ENCODE peak calls at places on chromosomes 2 and 18, in eight cellular contexts. F is AG04450; G is bronchial epithelial cell; I is CD4-positive, alpha-beta T cell; Z is BJ; J is fibroblast of mammary gland; P is endothelial cell; Q is HFFc6. K is an unnamed sample.

GRCh38 chr18:13451661-13452447 is 233.3 kb downstream of the LDLRAD4 start:
- DNase-seq in F (no peak), G (no peak), I (peak; percentile 27), Z (no peak), J (no peak), P (no peak), Q (no peak), K (no peak)

GRCh38 chr2:152646775-152647174 is 70.5 kb downstream of the PRPF40A start:
- DNase-seq in F (peak; percentile 80), G (peak; percentile 92), I (no peak), Z (peak; percentile 92), J (peak; percentile 90), P (no peak), Q (peak; percentile 95), K (peak; percentile 66)

GRCh38 chr2:64157792-64158191 is 13.6 kb upstream of the PELI1 start:
- DNase-seq in F (no peak), G (peak; percentile 79), I (no peak), Z (no peak), J (peak; percentile 75), P (no peak), Q (no peak), K (peak; percentile 16)

GRCh38 chr2:37599688-37600525 is 71.5 kb downstream of the CDC42EP3 start:
- DNase-seq in F (no peak), G (no peak), I (peak; percentile 71), Z (no peak), J (no peak), P (no peak), Q (no peak), K (no peak)

GRCh38 chr2:6982934-6983589 is 65.8 kb downstream of the RNF144A start:
- DNase-seq in F (no peak), G (no peak), I (no peak), Z (no peak), J (no peak), P (no peak), Q (no peak), K (no peak)

GRCh38 chr18:33264566-33264965 is 176.0 kb downstream of the CCDC178 start:
- DNase-seq in F (no peak), G (peak; percentile 25), I (no peak), Z (no peak), J (peak; percentile 1), P (no peak), Q (no peak), K (peak; percentile 9)

GRCh38 chr2:127088706-127089105 is 18.2 kb downstream of the BIN1 start:
- DNase-seq in F (no peak), G (no peak), I (no peak), Z (no peak), J (no peak), P (no peak), Q (no peak), K (no peak)

GRCh38 chr2:127173073-127173472 is 47.0 kb downstream of the CYP27C1 start:
- DNase-seq in F (peak; percentile 87), G (peak; percentile 89), I (no peak), Z (peak; percentile 91), J (peak; percentile 98), P (no peak), Q (peak; percentile 87), K (no peak)

GRCh38 chr2:28821295-28821958 is 10.8 kb downstream of the SPDYA start:
- DNase-seq in F (no peak), G (peak; percentile 72), I (peak; percentile 38), Z (no peak), J (peak; percentile 72), P (peak; percentile 63), Q (peak; percentile 46), K (peak; percentile 38)

GRCh38 chr2:22143840-22144239 is 1020.1 kb downstream of the TDRD15 start:
- DNase-seq in F (no peak), G (no peak), I (no peak), Z (no peak), J (no peak), P (no peak), Q (no peak), K (no peak)

GRCh38 chr2:219029829-219030165 is 11.5 kb downstream of the CFAP65 start:
- DNase-seq in F (peak; percentile 33), G (peak; percentile 55), I (peak; percentile 80), Z (no peak), J (peak; percentile 71), P (peak; percentile 88), Q (peak; percentile 47), K (peak; percentile 25)

GRCh38 chr2:26742053-26742770 is 21.9 kb upstream of the SLC35F6 start:
- DNase-seq in F (no peak), G (no peak), I (no peak), Z (no peak), J (no peak), P (no peak), Q (no peak), K (no peak)

GRCh38 chr18:62334110-62334509 is 9.0 kb downstream of the TNFRSF11A start:
- DNase-seq in F (no peak), G (peak; percentile 85), I (no peak), Z (no peak), J (peak; percentile 32), P (no peak), Q (peak; percentile 8), K (no peak)

GRCh38 chr2:23069935-23070334 is 315.0 kb upstream of the KLHL29 start:
- DNase-seq in F (no peak), G (no peak), I (no peak), Z (no peak), J (no peak), P (no peak), Q (no peak), K (no peak)

GRCh38 chr2:86140969-86141392 is 34.9 kb downstream of the PTCD3 start:
- DNase-seq in F (no peak), G (no peak), I (no peak), Z (no peak), J (no peak), P (no peak), Q (no peak), K (no peak)

GRCh38 chr2:30072250-30072842 is 74.5 kb upstream of the YPEL5 start:
- DNase-seq in F (peak; percentile 34), G (peak; percentile 68), I (peak; percentile 49), Z (peak; percentile 8), J (peak; percentile 74), P (peak; percentile 80), Q (peak; percentile 66), K (peak; percentile 25)
- TF ChIP-seq CTCF in F (peak; percentile 78), G (peak; percentile 83), I (peak; percentile 58), Z (peak; percentile 83), J (peak; percentile 86), P (peak; percentile 73), Q (peak; percentile 90), K (peak; percentile 80)

DNA sequence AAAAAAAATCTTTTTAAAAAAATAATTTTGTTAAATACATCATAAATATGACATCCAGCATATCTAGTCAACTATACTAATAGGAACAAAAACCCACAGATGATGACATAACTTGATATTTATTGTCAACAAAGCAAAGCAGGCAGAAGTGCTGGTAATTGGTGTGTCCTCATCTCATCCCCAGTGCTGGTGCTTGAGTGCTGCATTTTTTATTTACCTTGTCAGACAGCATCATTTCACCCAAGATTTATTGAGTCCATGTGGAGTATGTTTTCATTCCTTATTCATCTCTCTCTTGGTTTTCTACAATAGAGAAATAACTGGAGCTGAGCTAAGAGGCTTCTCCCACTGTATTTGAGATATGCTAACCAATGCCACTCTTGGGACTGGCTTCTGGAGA is 191.6 kb upstream of the SLC14A2 start:
- DNase-seq in F (no peak), G (no peak), I (no peak), Z (no peak), J (peak; percentile 9), P (no peak), Q (no peak), K (no peak)
- TF ChIP-seq CTCF in F (no peak), G (no peak), I (no peak), Z (no peak), J (no peak), P (no peak), Q (no peak), K (no peak)

DNA sequence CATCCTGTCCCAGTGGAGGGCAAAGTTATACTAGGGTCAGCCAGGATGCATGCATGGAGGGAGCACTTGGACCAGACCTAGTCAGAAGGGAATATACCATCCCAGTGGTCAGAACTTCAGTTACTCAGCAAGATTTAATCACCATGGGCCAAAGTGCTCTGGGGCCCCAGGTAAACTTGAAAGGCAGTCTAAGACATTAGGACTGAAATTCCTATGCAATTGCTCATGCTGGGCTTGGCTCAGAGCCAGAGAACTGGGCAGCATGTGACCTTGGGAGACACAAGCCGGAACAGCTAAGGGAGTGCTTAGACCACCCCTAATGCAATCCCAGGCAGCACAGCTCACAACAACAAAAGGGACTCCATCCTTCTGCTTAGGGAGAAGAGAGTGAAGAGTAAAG is 401.3 kb downstream of the KCNJ3 start:
- DNase-seq in F (no peak), G (peak; percentile 14), I (no peak), Z (no peak), J (peak; percentile 0), P (no peak), Q (no peak), K (peak; percentile 60)
- TF ChIP-seq CTCF in F (no peak), G (no peak), I (no peak), Z (no peak), J (no peak), P (no peak), Q (no peak), K (no peak)

DNA sequence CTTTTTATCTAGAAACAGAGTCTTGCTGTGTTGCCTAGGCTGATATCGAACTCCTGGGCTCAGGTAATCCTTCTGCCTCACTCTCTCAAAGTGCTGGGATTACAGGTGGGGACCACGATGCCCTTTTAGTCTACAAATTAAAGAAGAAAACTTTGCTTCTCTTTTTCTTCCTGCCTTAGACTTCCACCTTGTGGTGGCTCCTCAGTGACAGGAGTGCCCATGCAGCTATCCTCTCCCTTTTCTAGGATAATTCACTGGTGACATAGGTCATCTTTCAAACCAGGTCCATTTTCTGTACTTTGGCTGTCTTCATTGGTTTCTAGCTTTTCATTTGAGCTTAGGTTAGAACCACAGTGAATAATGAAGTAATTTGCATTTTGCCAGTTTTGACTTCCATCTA is 13.6 kb downstream of the DCAF17 start:
- DNase-seq in F (no peak), G (no peak), I (no peak), Z (no peak), J (no peak), P (no peak), Q (no peak), K (no peak)
- TF ChIP-seq CTCF in F (peak; percentile 3), G (peak; percentile 6), I (no peak), Z (peak; percentile 14), J (no peak), P (no peak), Q (peak; percentile 33), K (no peak)

DNA sequence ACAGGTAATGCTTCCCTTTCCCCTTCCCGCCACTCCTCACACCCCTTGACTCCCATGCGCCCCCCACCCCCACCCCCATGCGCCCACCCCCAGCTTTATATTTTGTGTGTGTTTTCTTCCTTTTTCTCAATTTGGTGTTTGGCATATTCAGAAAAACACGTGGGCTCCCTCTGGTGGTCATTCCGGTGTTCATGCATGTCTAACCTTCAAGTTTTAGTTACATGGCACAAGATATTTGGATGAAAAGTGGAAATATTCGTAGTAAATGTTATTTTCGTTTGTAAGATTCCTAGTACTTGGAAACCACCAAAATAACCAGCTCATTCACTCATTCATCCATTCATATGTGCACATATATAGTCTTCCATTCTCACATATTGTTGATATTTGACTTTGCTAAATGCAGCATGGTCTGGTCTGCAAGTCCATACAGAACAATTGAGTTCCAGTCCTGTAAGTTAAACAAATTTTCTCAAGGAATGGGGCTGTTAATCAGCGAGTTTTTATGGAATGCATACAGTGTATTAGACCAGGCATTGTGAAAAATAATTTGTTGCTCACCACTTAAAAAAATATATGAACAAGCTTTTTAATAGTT is 143.6 kb upstream of the MAP3K20 start:
- DNase-seq in F (peak; percentile 49), G (peak; percentile 55), I (peak; percentile 63), Z (no peak), J (peak; percentile 77), P (peak; percentile 78), Q (peak; percentile 47), K (peak; percentile 23)
- TF ChIP-seq CTCF in F (peak; percentile 78), G (peak; percentile 58), I (peak; percentile 70), Z (peak; percentile 72), J (peak; percentile 86), P (peak; percentile 81), Q (peak; percentile 86), K (peak; percentile 69)